ENCODE peak calls at places on chromosomes 3 and 15, in eight cellular contexts. One of them, this sample, is unnamed.

GRCh38 chr3:71659758-71660666 is 65.2 kb downstream of the EIF4E3 start:
- DNase-seq in naive thymus-derived CD8-positive, alpha-beta T cell: no peak
- DNase-seq in H9: no peak
- DNase-seq in HS-5: no peak
- DNase-seq in stimulated activated CD4-positive, alpha-beta T cell treated with anti-CD3 and anti-CD28 coated beads, Interleukin-4, amount 100 ng/mL, for 4 hours: no peak
- DNase-seq in CD4-positive, alpha-beta memory T cell: no peak
- DNase-seq in effector memory CD4-positive, alpha-beta T cell: no peak
- DNase-seq in GM12891: no peak
- DNase-seq in this sample: no peak

GRCh38 chr15:60660290-60661051 is 181.5 kb upstream of the ICE2 start:
- DNase-seq in CD4-positive, alpha-beta memory T cell: no peak
- DNase-seq in H9: no peak
- DNase-seq in GM12891: no peak
- DNase-seq in effector memory CD4-positive, alpha-beta T cell: no peak
- DNase-seq in stimulated activated CD4-positive, alpha-beta T cell treated with anti-CD3 and anti-CD28 coated beads, Interleukin-4, amount 100 ng/mL, for 4 hours: no peak
- DNase-seq in HS-5: peak
- DNase-seq in naive thymus-derived CD8-positive, alpha-beta T cell: no peak
- DNase-seq in this sample: no peak

GRCh38 chr3:171772427-171773056 is 37.7 kb downstream of the PLD1 start:
- DNase-seq in H9: peak
- DNase-seq in stimulated activated CD4-positive, alpha-beta T cell treated with anti-CD3 and anti-CD28 coated beads, Interleukin-4, amount 100 ng/mL, for 4 hours: peak
- DNase-seq in effector memory CD4-positive, alpha-beta T cell: peak
- DNase-seq in CD4-positive, alpha-beta memory T cell: peak
- DNase-seq in naive thymus-derived CD8-positive, alpha-beta T cell: peak
- DNase-seq in HS-5: peak
- DNase-seq in GM12891: peak
- DNase-seq in this sample: peak

GRCh38 chr15:99504071-99504822 is 61.5 kb upstream of the MEF2A start:
- DNase-seq in CD4-positive, alpha-beta memory T cell: no peak
- DNase-seq in GM12891: no peak
- DNase-seq in HS-5: no peak
- DNase-seq in H9: no peak
- DNase-seq in naive thymus-derived CD8-positive, alpha-beta T cell: no peak
- DNase-seq in effector memory CD4-positive, alpha-beta T cell: no peak
- DNase-seq in stimulated activated CD4-positive, alpha-beta T cell treated with anti-CD3 and anti-CD28 coated beads, Interleukin-4, amount 100 ng/mL, for 4 hours: no peak
- DNase-seq in this sample: no peak

GRCh38 chr3:55407426-55407820 is 79.7 kb downstream of the WNT5A start:
- DNase-seq in stimulated activated CD4-positive, alpha-beta T cell treated with anti-CD3 and anti-CD28 coated beads, Interleukin-4, amount 100 ng/mL, for 4 hours: no peak
- DNase-seq in GM12891: no peak
- DNase-seq in effector memory CD4-positive, alpha-beta T cell: no peak
- DNase-seq in CD4-positive, alpha-beta memory T cell: no peak
- DNase-seq in naive thymus-derived CD8-positive, alpha-beta T cell: no peak
- DNase-seq in HS-5: no peak
- DNase-seq in H9: no peak
- DNase-seq in this sample: no peak

GRCh38 chr3:121997372-121997771 is 24.7 kb downstream of the ILDR1 start:
- DNase-seq in GM12891: no peak
- DNase-seq in stimulated activated CD4-positive, alpha-beta T cell treated with anti-CD3 and anti-CD28 coated beads, Interleukin-4, amount 100 ng/mL, for 4 hours: no peak
- DNase-seq in H9: no peak
- DNase-seq in HS-5: no peak
- DNase-seq in CD4-positive, alpha-beta memory T cell: no peak
- DNase-seq in effector memory CD4-positive, alpha-beta T cell: no peak
- DNase-seq in naive thymus-derived CD8-positive, alpha-beta T cell: no peak
- DNase-seq in this sample: no peak

GRCh38 chr3:179676081-179676480 is 23.2 kb downstream of the USP13 start:
- DNase-seq in CD4-positive, alpha-beta memory T cell: no peak
- DNase-seq in stimulated activated CD4-positive, alpha-beta T cell treated with anti-CD3 and anti-CD28 coated beads, Interleukin-4, amount 100 ng/mL, for 4 hours: no peak
- DNase-seq in GM12891: no peak
- DNase-seq in effector memory CD4-positive, alpha-beta T cell: no peak
- DNase-seq in HS-5: no peak
- DNase-seq in naive thymus-derived CD8-positive, alpha-beta T cell: no peak
- DNase-seq in H9: no peak
- DNase-seq in this sample: no peak

GRCh38 chr3:32841875-32842505 is 24.2 kb downstream of the TRIM71 start:
- DNase-seq in H9: no peak
- DNase-seq in stimulated activated CD4-positive, alpha-beta T cell treated with anti-CD3 and anti-CD28 coated beads, Interleukin-4, amount 100 ng/mL, for 4 hours: no peak
- DNase-seq in naive thymus-derived CD8-positive, alpha-beta T cell: no peak
- DNase-seq in GM12891: no peak
- DNase-seq in CD4-positive, alpha-beta memory T cell: no peak
- DNase-seq in effector memory CD4-positive, alpha-beta T cell: no peak
- DNase-seq in HS-5: no peak
- DNase-seq in this sample: no peak

GRCh38 chr3:50327129-50327528 is 894 bp downstream of the TUSC2 start:
- DNase-seq in stimulated activated CD4-positive, alpha-beta T cell treated with anti-CD3 and anti-CD28 coated beads, Interleukin-4, amount 100 ng/mL, for 4 hours: no peak
- DNase-seq in effector memory CD4-positive, alpha-beta T cell: no peak
- DNase-seq in H9: no peak
- DNase-seq in GM12891: no peak
- DNase-seq in HS-5: no peak
- DNase-seq in CD4-positive, alpha-beta memory T cell: no peak
- DNase-seq in naive thymus-derived CD8-positive, alpha-beta T cell: no peak
- DNase-seq in this sample: no peak

GRCh38 chr3:34239870-34240269 is 441.4 kb downstream of the PDCD6IP start:
- DNase-seq in HS-5: no peak
- DNase-seq in CD4-positive, alpha-beta memory T cell: no peak
- DNase-seq in effector memory CD4-positive, alpha-beta T cell: no peak
- DNase-seq in stimulated activated CD4-positive, alpha-beta T cell treated with anti-CD3 and anti-CD28 coated beads, Interleukin-4, amount 100 ng/mL, for 4 hours: no peak
- DNase-seq in GM12891: no peak
- DNase-seq in naive thymus-derived CD8-positive, alpha-beta T cell: no peak
- DNase-seq in H9: no peak
- DNase-seq in this sample: no peak

GRCh38 chr3:104825116-104825515 is 541.6 kb upstream of the ALCAM start:
- DNase-seq in naive thymus-derived CD8-positive, alpha-beta T cell: no peak
- DNase-seq in HS-5: no peak
- DNase-seq in effector memory CD4-positive, alpha-beta T cell: no peak
- DNase-seq in H9: peak
- DNase-seq in GM12891: no peak
- DNase-seq in CD4-positive, alpha-beta memory T cell: no peak
- DNase-seq in stimulated activated CD4-positive, alpha-beta T cell treated with anti-CD3 and anti-CD28 coated beads, Interleukin-4, amount 100 ng/mL, for 4 hours: no peak
- DNase-seq in this sample: peak

GRCh38 chr15:51132384-51133139 is 37.9 kb upstream of the TNFAIP8L3 start:
- DNase-seq in GM12891: no peak
- DNase-seq in CD4-positive, alpha-beta memory T cell: no peak
- DNase-seq in effector memory CD4-positive, alpha-beta T cell: no peak
- DNase-seq in HS-5: peak
- DNase-seq in stimulated activated CD4-positive, alpha-beta T cell treated with anti-CD3 and anti-CD28 coated beads, Interleukin-4, amount 100 ng/mL, for 4 hours: no peak
- DNase-seq in naive thymus-derived CD8-positive, alpha-beta T cell: no peak
- DNase-seq in H9: peak
- DNase-seq in this sample: peak

GRCh38 chr3:71927505-71928066 is 142.6 kb upstream of the PROK2 start:
- DNase-seq in stimulated activated CD4-positive, alpha-beta T cell treated with anti-CD3 and anti-CD28 coated beads, Interleukin-4, amount 100 ng/mL, for 4 hours: no peak
- DNase-seq in CD4-positive, alpha-beta memory T cell: no peak
- DNase-seq in GM12891: no peak
- DNase-seq in naive thymus-derived CD8-positive, alpha-beta T cell: no peak
- DNase-seq in HS-5: no peak
- DNase-seq in effector memory CD4-positive, alpha-beta T cell: no peak
- DNase-seq in H9: no peak
- DNase-seq in this sample: no peak

GRCh38 chr15:68278345-68279217 is 1.0 kb downstream of the FEM1B start:
- DNase-seq in HS-5: no peak
- DNase-seq in CD4-positive, alpha-beta memory T cell: no peak
- DNase-seq in H9: peak
- DNase-seq in effector memory CD4-positive, alpha-beta T cell: no peak
- DNase-seq in GM12891: no peak
- DNase-seq in stimulated activated CD4-positive, alpha-beta T cell treated with anti-CD3 and anti-CD28 coated beads, Interleukin-4, amount 100 ng/mL, for 4 hours: peak
- DNase-seq in naive thymus-derived CD8-positive, alpha-beta T cell: no peak
- DNase-seq in this sample: no peak

GRCh38 chr15:31901501-31901900 is 128.8 kb upstream of the CHRNA7 start:
- DNase-seq in effector memory CD4-positive, alpha-beta T cell: no peak
- DNase-seq in naive thymus-derived CD8-positive, alpha-beta T cell: no peak
- DNase-seq in H9: no peak
- DNase-seq in HS-5: no peak
- DNase-seq in stimulated activated CD4-positive, alpha-beta T cell treated with anti-CD3 and anti-CD28 coated beads, Interleukin-4, amount 100 ng/mL, for 4 hours: no peak
- DNase-seq in CD4-positive, alpha-beta memory T cell: no peak
- DNase-seq in GM12891: no peak
- DNase-seq in this sample: no peak

GRCh38 chr15:73773428-73773827 is 20.3 kb upstream of the INSYN1 start:
- DNase-seq in H9: no peak
- DNase-seq in GM12891: no peak
- DNase-seq in naive thymus-derived CD8-positive, alpha-beta T cell: no peak
- DNase-seq in CD4-positive, alpha-beta memory T cell: no peak
- DNase-seq in effector memory CD4-positive, alpha-beta T cell: no peak
- DNase-seq in HS-5: no peak
- DNase-seq in stimulated activated CD4-positive, alpha-beta T cell treated with anti-CD3 and anti-CD28 coated beads, Interleukin-4, amount 100 ng/mL, for 4 hours: no peak
- DNase-seq in this sample: no peak

GRCh38 chr3:70090322-70090913 is 90.9 kb downstream of the SAMMSON start:
- DNase-seq in HS-5: peak
- DNase-seq in stimulated activated CD4-positive, alpha-beta T cell treated with anti-CD3 and anti-CD28 coated beads, Interleukin-4, amount 100 ng/mL, for 4 hours: no peak
- DNase-seq in GM12891: no peak
- DNase-seq in naive thymus-derived CD8-positive, alpha-beta T cell: no peak
- DNase-seq in H9: no peak
- DNase-seq in CD4-positive, alpha-beta memory T cell: no peak
- DNase-seq in effector memory CD4-positive, alpha-beta T cell: no peak
- DNase-seq in this sample: no peak

GRCh38 chr15:55319537-55320325 is 709 bp downstream of the PIGB start:
- DNase-seq in naive thymus-derived CD8-positive, alpha-beta T cell: no peak
- DNase-seq in HS-5: peak
- DNase-seq in CD4-positive, alpha-beta memory T cell: no peak
- DNase-seq in stimulated activated CD4-positive, alpha-beta T cell treated with anti-CD3 and anti-CD28 coated beads, Interleukin-4, amount 100 ng/mL, for 4 hours: no peak
- DNase-seq in effector memory CD4-positive, alpha-beta T cell: no peak
- DNase-seq in GM12891: no peak
- DNase-seq in H9: no peak
- DNase-seq in this sample: no peak

GRCh38 chr15:29270169-29270955 is 740 bp upstream of the NSMCE3 start:
- DNase-seq in effector memory CD4-positive, alpha-beta T cell: peak
- DNase-seq in HS-5: peak
- DNase-seq in H9: no peak
- DNase-seq in stimulated activated CD4-positive, alpha-beta T cell treated with anti-CD3 and anti-CD28 coated beads, Interleukin-4, amount 100 ng/mL, for 4 hours: no peak
- DNase-seq in CD4-positive, alpha-beta memory T cell: peak
- DNase-seq in GM12891: no peak
- DNase-seq in naive thymus-derived CD8-positive, alpha-beta T cell: no peak
- DNase-seq in this sample: peak

GRCh38 chr15:68389936-68390790 is 41.8 kb downstream of the ITGA11 start:
- DNase-seq in HS-5: peak
- DNase-seq in CD4-positive, alpha-beta memory T cell: no peak
- DNase-seq in effector memory CD4-positive, alpha-beta T cell: no peak
- DNase-seq in H9: peak
- DNase-seq in stimulated activated CD4-positive, alpha-beta T cell treated with anti-CD3 and anti-CD28 coated beads, Interleukin-4, amount 100 ng/mL, for 4 hours: no peak
- DNase-seq in GM12891: no peak
- DNase-seq in naive thymus-derived CD8-positive, alpha-beta T cell: no peak
- DNase-seq in this sample: no peak

GRCh38 chr15:70234256-70234965 is 136.7 kb upstream of the TLE3 start:
- DNase-seq in stimulated activated CD4-positive, alpha-beta T cell treated with anti-CD3 and anti-CD28 coated beads, Interleukin-4, amount 100 ng/mL, for 4 hours: no peak
- DNase-seq in effector memory CD4-positive, alpha-beta T cell: no peak
- DNase-seq in GM12891: no peak
- DNase-seq in naive thymus-derived CD8-positive, alpha-beta T cell: peak
- DNase-seq in HS-5: peak
- DNase-seq in H9: peak
- DNase-seq in CD4-positive, alpha-beta memory T cell: no peak
- DNase-seq in this sample: no peak

GRCh38 chr3:104519968-104520655 is 846.6 kb upstream of the ALCAM start:
- DNase-seq in GM12891: no peak
- DNase-seq in effector memory CD4-positive, alpha-beta T cell: no peak
- DNase-seq in naive thymus-derived CD8-positive, alpha-beta T cell: no peak
- DNase-seq in HS-5: no peak
- DNase-seq in H9: no peak
- DNase-seq in CD4-positive, alpha-beta memory T cell: no peak
- DNase-seq in stimulated activated CD4-positive, alpha-beta T cell treated with anti-CD3 and anti-CD28 coated beads, Interleukin-4, amount 100 ng/mL, for 4 hours: no peak
- DNase-seq in this sample: no peak

GRCh38 chr3:195763248-195763830 is 42.6 kb downstream of the MUC20 start:
- DNase-seq in CD4-positive, alpha-beta memory T cell: no peak
- DNase-seq in effector memory CD4-positive, alpha-beta T cell: no peak
- DNase-seq in HS-5: no peak
- DNase-seq in GM12891: no peak
- DNase-seq in naive thymus-derived CD8-positive, alpha-beta T cell: no peak
- DNase-seq in stimulated activated CD4-positive, alpha-beta T cell treated with anti-CD3 and anti-CD28 coated beads, Interleukin-4, amount 100 ng/mL, for 4 hours: no peak
- DNase-seq in H9: no peak
- DNase-seq in this sample: peak

GRCh38 chr15:63764124-63764827 is 69.5 kb downstream of the HERC1 start:
- DNase-seq in stimulated activated CD4-positive, alpha-beta T cell treated with anti-CD3 and anti-CD28 coated beads, Interleukin-4, amount 100 ng/mL, for 4 hours: no peak
- DNase-seq in naive thymus-derived CD8-positive, alpha-beta T cell: no peak
- DNase-seq in H9: peak
- DNase-seq in CD4-positive, alpha-beta memory T cell: no peak
- DNase-seq in HS-5: no peak
- DNase-seq in GM12891: no peak
- DNase-seq in effector memory CD4-positive, alpha-beta T cell: no peak
- DNase-seq in this sample: no peak

GRCh38 chr3:51389423-51390183 is 1.5 kb upstream of the RBM15B start:
- DNase-seq in HS-5: no peak
- DNase-seq in effector memory CD4-positive, alpha-beta T cell: peak
- DNase-seq in CD4-positive, alpha-beta memory T cell: peak
- DNase-seq in GM12891: no peak
- DNase-seq in stimulated activated CD4-positive, alpha-beta T cell treated with anti-CD3 and anti-CD28 coated beads, Interleukin-4, amount 100 ng/mL, for 4 hours: peak
- DNase-seq in H9: peak
- DNase-seq in naive thymus-derived CD8-positive, alpha-beta T cell: peak
- DNase-seq in this sample: peak

GRCh38 chr3:169310190-169310918 is 353.2 kb downstream of the MECOM start:
- DNase-seq in GM12891: no peak
- DNase-seq in H9: no peak
- DNase-seq in HS-5: no peak
- DNase-seq in stimulated activated CD4-positive, alpha-beta T cell treated with anti-CD3 and anti-CD28 coated beads, Interleukin-4, amount 100 ng/mL, for 4 hours: no peak
- DNase-seq in naive thymus-derived CD8-positive, alpha-beta T cell: no peak
- DNase-seq in CD4-positive, alpha-beta memory T cell: no peak
- DNase-seq in effector memory CD4-positive, alpha-beta T cell: no peak
- DNase-seq in this sample: no peak

GRCh38 chr3:94887056-94887455 is 824.2 kb downstream of the NSUN3 start:
- DNase-seq in GM12891: no peak
- DNase-seq in CD4-positive, alpha-beta memory T cell: no peak
- DNase-seq in stimulated activated CD4-positive, alpha-beta T cell treated with anti-CD3 and anti-CD28 coated beads, Interleukin-4, amount 100 ng/mL, for 4 hours: no peak
- DNase-seq in naive thymus-derived CD8-positive, alpha-beta T cell: no peak
- DNase-seq in HS-5: no peak
- DNase-seq in H9: no peak
- DNase-seq in effector memory CD4-positive, alpha-beta T cell: no peak
- DNase-seq in this sample: no peak

GRCh38 chr3:192802957-192803899 is 75.9 kb upstream of the FGF12 start:
- DNase-seq in stimulated activated CD4-positive, alpha-beta T cell treated with anti-CD3 and anti-CD28 coated beads, Interleukin-4, amount 100 ng/mL, for 4 hours: no peak
- DNase-seq in H9: no peak
- DNase-seq in naive thymus-derived CD8-positive, alpha-beta T cell: no peak
- DNase-seq in effector memory CD4-positive, alpha-beta T cell: no peak
- DNase-seq in CD4-positive, alpha-beta memory T cell: no peak
- DNase-seq in GM12891: no peak
- DNase-seq in HS-5: no peak
- DNase-seq in this sample: peak

GRCh38 chr3:159907828-159908227 is 80.8 kb upstream of the IL12A start:
- DNase-seq in HS-5: no peak
- DNase-seq in H9: no peak
- DNase-seq in stimulated activated CD4-positive, alpha-beta T cell treated with anti-CD3 and anti-CD28 coated beads, Interleukin-4, amount 100 ng/mL, for 4 hours: no peak
- DNase-seq in CD4-positive, alpha-beta memory T cell: no peak
- DNase-seq in effector memory CD4-positive, alpha-beta T cell: no peak
- DNase-seq in naive thymus-derived CD8-positive, alpha-beta T cell: no peak
- DNase-seq in GM12891: no peak
- DNase-seq in this sample: no peak

GRCh38 chr3:49781415-49782199 is 4.7 kb downstream of the IP6K1 start:
- DNase-seq in naive thymus-derived CD8-positive, alpha-beta T cell: no peak
- DNase-seq in effector memory CD4-positive, alpha-beta T cell: no peak
- DNase-seq in H9: no peak
- DNase-seq in stimulated activated CD4-positive, alpha-beta T cell treated with anti-CD3 and anti-CD28 coated beads, Interleukin-4, amount 100 ng/mL, for 4 hours: no peak
- DNase-seq in GM12891: no peak
- DNase-seq in HS-5: no peak
- DNase-seq in CD4-positive, alpha-beta memory T cell: no peak
- DNase-seq in this sample: no peak

GRCh38 chr3:58526124-58526957 is 10.6 kb downstream of the ACOX2 start:
- DNase-seq in naive thymus-derived CD8-positive, alpha-beta T cell: no peak
- DNase-seq in effector memory CD4-positive, alpha-beta T cell: no peak
- DNase-seq in CD4-positive, alpha-beta memory T cell: no peak
- DNase-seq in GM12891: no peak
- DNase-seq in HS-5: peak
- DNase-seq in stimulated activated CD4-positive, alpha-beta T cell treated with anti-CD3 and anti-CD28 coated beads, Interleukin-4, amount 100 ng/mL, for 4 hours: no peak
- DNase-seq in H9: no peak
- DNase-seq in this sample: peak

GRCh38 chr15:45091161-45091560 is 22.8 kb downstream of the DUOX2 start:
- DNase-seq in stimulated activated CD4-positive, alpha-beta T cell treated with anti-CD3 and anti-CD28 coated beads, Interleukin-4, amount 100 ng/mL, for 4 hours: no peak
- DNase-seq in GM12891: no peak
- DNase-seq in naive thymus-derived CD8-positive, alpha-beta T cell: no peak
- DNase-seq in H9: no peak
- DNase-seq in HS-5: no peak
- DNase-seq in CD4-positive, alpha-beta memory T cell: no peak
- DNase-seq in effector memory CD4-positive, alpha-beta T cell: no peak
- DNase-seq in this sample: no peak

GRCh38 chr3:36776436-36776835 is 12.1 kb upstream of the DCLK3 start:
- DNase-seq in naive thymus-derived CD8-positive, alpha-beta T cell: no peak
- DNase-seq in GM12891: no peak
- DNase-seq in H9: no peak
- DNase-seq in stimulated activated CD4-positive, alpha-beta T cell treated with anti-CD3 and anti-CD28 coated beads, Interleukin-4, amount 100 ng/mL, for 4 hours: no peak
- DNase-seq in CD4-positive, alpha-beta memory T cell: no peak
- DNase-seq in HS-5: no peak
- DNase-seq in effector memory CD4-positive, alpha-beta T cell: no peak
- DNase-seq in this sample: no peak

GRCh38 chr3:108221403-108221802 is 821 bp downstream of the IFT57 start:
- DNase-seq in stimulated activated CD4-positive, alpha-beta T cell treated with anti-CD3 and anti-CD28 coated beads, Interleukin-4, amount 100 ng/mL, for 4 hours: no peak
- DNase-seq in naive thymus-derived CD8-positive, alpha-beta T cell: no peak
- DNase-seq in GM12891: no peak
- DNase-seq in CD4-positive, alpha-beta memory T cell: no peak
- DNase-seq in H9: no peak
- DNase-seq in HS-5: no peak
- DNase-seq in effector memory CD4-positive, alpha-beta T cell: no peak
- DNase-seq in this sample: no peak

This sample was measured in H7.